ENCODE peak calls at places on chromosome 10, in four cellular contexts. One of them, this sample, is unnamed.

GRCh38 chr10:131655101-131655849 is 245.5 kb upstream of the PPP2R2D start:
- DNase-seq in body of pancreas: no peak
- DNase-seq in NB4: no peak
- DNase-seq in heart left ventricle: no peak
- DNase-seq in this sample: no peak

GRCh38 chr10:126701526-126701925 is 31.0 kb upstream of the C10orf90 start:
- DNase-seq in heart left ventricle: no peak
- DNase-seq in body of pancreas: no peak
- DNase-seq in NB4: no peak
- DNase-seq in this sample: no peak

GRCh38 chr10:38600696-38601095 is 506.6 kb downstream of the ZNF37A start:
- DNase-seq in body of pancreas: no peak
- DNase-seq in heart left ventricle: no peak
- DNase-seq in NB4: no peak
- DNase-seq in this sample: no peak

GRCh38 chr10:123748711-123749110 is 82.6 kb downstream of the GPR26 start:
- DNase-seq in heart left ventricle: no peak
- DNase-seq in NB4: no peak
- DNase-seq in body of pancreas: no peak
- DNase-seq in this sample: no peak

GRCh38 chr10:24825551-24825950 is 101.9 kb upstream of the ARHGAP21 start:
- DNase-seq in heart left ventricle: no peak
- DNase-seq in body of pancreas: no peak
- DNase-seq in NB4: no peak
- DNase-seq in this sample: no peak

GRCh38 chr10:96991313-96991841 is 159.3 kb downstream of the LCOR start:
- DNase-seq in heart left ventricle: no peak
- DNase-seq in body of pancreas: no peak
- DNase-seq in NB4: no peak
- DNase-seq in this sample: no peak

GRCh38 chr10:86047588-86047987 is 319.0 kb downstream of the GRID1 start:
- DNase-seq in body of pancreas: no peak
- DNase-seq in NB4: peak
- DNase-seq in heart left ventricle: no peak
- DNase-seq in this sample: no peak

GRCh38 chr10:110646417-110647135 is 2.4 kb downstream of the RBM20 start:
- DNase-seq in heart left ventricle: no peak
- DNase-seq in body of pancreas: no peak
- DNase-seq in NB4: no peak
- DNase-seq in this sample: no peak

GRCh38 chr10:7054915-7055314 is 355.9 kb downstream of the SFMBT2 start:
- DNase-seq in body of pancreas: no peak
- DNase-seq in heart left ventricle: no peak
- DNase-seq in NB4: peak
- DNase-seq in this sample: peak

GRCh38 chr10:45220985-45221384 is 94.4 kb downstream of the OR13A1 start:
- DNase-seq in NB4: no peak
- DNase-seq in body of pancreas: no peak
- DNase-seq in heart left ventricle: no peak
- DNase-seq in this sample: no peak

DNA sequence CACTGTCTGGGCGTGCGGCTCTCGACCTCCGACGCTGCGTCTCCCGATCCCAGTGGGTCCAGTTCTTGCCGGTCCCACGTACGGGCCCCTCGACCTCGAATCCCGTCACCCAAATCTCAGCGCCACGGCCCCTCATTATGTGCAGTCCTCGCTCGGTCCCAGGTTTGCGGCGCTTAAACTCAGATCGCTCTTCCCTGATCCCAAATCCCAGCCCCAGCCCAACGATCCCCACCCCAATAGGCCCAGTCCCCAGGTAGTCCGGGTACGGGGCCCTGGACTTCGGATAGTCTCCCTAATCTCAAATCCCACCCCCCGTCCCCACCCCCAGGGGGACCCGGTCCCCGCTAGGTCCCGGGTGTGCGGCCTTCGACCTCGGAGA is 666 bp downstream of the HNRNPF start:
- DNase-seq in body of pancreas: peak
- DNase-seq in heart left ventricle: peak
- DNase-seq in NB4: no peak
- DNase-seq in this sample: no peak
- TF ChIP-seq POLR2A in body of pancreas: no peak
- TF ChIP-seq POLR2A in heart left ventricle: no peak
- TF ChIP-seq POLR2A in NB4: no peak
- TF ChIP-seq POLR2A in this sample: no peak

GRCh38 chr10:77156406-77156879 is 481.2 kb downstream of the KCNMA1 start:
- DNase-seq in NB4: peak
- DNase-seq in body of pancreas: peak
- DNase-seq in heart left ventricle: no peak
- DNase-seq in this sample: no peak
- TF ChIP-seq POLR2A in NB4: no peak
- TF ChIP-seq POLR2A in body of pancreas: no peak
- TF ChIP-seq POLR2A in heart left ventricle: no peak
- TF ChIP-seq POLR2A in this sample: no peak

GRCh38 chr10:16437540-16437894 is 707 bp downstream of the PTER start:
- DNase-seq in heart left ventricle: no peak
- DNase-seq in NB4: no peak
- DNase-seq in body of pancreas: no peak
- DNase-seq in this sample: no peak

GRCh38 chr10:16441106-16441850 is 4.5 kb downstream of the PTER start:
- DNase-seq in heart left ventricle: no peak
- DNase-seq in NB4: no peak
- DNase-seq in body of pancreas: no peak
- DNase-seq in this sample: no peak

GRCh38 chr10:16436758-16437539 is at the start of gene PTER:
- DNase-seq in body of pancreas: peak
- DNase-seq in NB4: peak
- DNase-seq in heart left ventricle: peak
- DNase-seq in this sample: peak

GRCh38 chr10:16440396-16441105 is 3.7 kb downstream of the PTER start:
- DNase-seq in body of pancreas: peak
- DNase-seq in heart left ventricle: no peak
- DNase-seq in NB4: no peak
- DNase-seq in this sample: no peak

DNA sequence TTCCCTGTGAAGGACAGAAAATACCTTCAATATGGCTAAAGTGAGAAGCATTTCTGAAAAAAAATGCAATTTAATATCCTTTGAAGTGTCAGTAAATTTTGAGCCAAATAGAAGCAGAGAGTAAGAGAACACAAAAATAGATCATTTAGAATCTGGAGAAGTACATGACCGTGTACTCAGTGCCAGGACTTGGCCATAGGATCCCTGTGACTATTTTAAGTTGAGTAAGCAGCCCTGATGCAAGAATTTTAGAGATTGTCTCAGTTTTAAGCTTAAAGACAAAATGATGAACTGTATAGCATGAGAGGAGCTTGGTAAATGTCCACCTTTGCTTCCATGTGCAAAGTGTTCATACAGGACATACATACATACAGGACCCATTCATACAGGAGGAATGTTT is 2.5 kb downstream of the PTER start:
- DNase-seq in body of pancreas: no peak
- DNase-seq in heart left ventricle: no peak
- DNase-seq in NB4: peak
- DNase-seq in this sample: no peak
- TF ChIP-seq POLR2A in body of pancreas: no peak
- TF ChIP-seq POLR2A in heart left ventricle: no peak
- TF ChIP-seq POLR2A in NB4: no peak
- TF ChIP-seq POLR2A in this sample: no peak

GRCh38 chr10:67884313-67884841 is at the start of gene SIRT1:
- DNase-seq in heart left ventricle: peak
- DNase-seq in body of pancreas: peak
- DNase-seq in NB4: peak
- DNase-seq in this sample: peak
- TF ChIP-seq POLR2A in heart left ventricle: peak
- TF ChIP-seq POLR2A in body of pancreas: peak
- TF ChIP-seq POLR2A in NB4: peak
- TF ChIP-seq POLR2A in this sample: peak